ENCODE peak calls at places on chromosomes 3 and 15, in four cellular contexts. One of them, this sample, is unnamed.
A peak's percentile ranks its signal among the peaks of the same experiment; 100 is the strongest.

GRCh38 chr15:70806992-70807712 is 43.8 kb upstream of the UACA start:
- DNase-seq in K562: no peak
- DNase-seq in HepG2: no peak
- DNase-seq in GM12878: no peak
- DNase-seq in this sample: no peak

GRCh38 chr3:143001034-143001368 is 369 bp upstream of the U2SURP start:
- DNase-seq in K562: no peak
- DNase-seq in HepG2: no peak
- DNase-seq in GM12878: no peak
- DNase-seq in this sample: no peak

GRCh38 chr3:124520970-124521369 is 209.3 kb upstream of the UMPS start:
- DNase-seq in K562: no peak
- DNase-seq in HepG2: peak; percentile 79
- DNase-seq in GM12878: no peak
- DNase-seq in this sample: no peak

GRCh38 chr3:27960133-27960532 is 238.0 kb upstream of the EOMES start:
- DNase-seq in K562: no peak
- DNase-seq in HepG2: no peak
- DNase-seq in GM12878: no peak
- DNase-seq in this sample: no peak

GRCh38 chr3:48623851-48624547 is 2.4 kb upstream of the TMEM89 start:
- DNase-seq in K562: no peak
- DNase-seq in HepG2: peak; percentile 93
- DNase-seq in GM12878: no peak
- DNase-seq in this sample: no peak

GRCh38 chr3:87298111-87298718 is 21.8 kb upstream of the POU1F1 start:
- DNase-seq in K562: peak; percentile 29
- DNase-seq in HepG2: peak; percentile 54
- DNase-seq in GM12878: no peak
- DNase-seq in this sample: peak; percentile 36

GRCh38 chr3:128455786-128456748 is 10.6 kb downstream of the DNAJB8 start:
- DNase-seq in K562: no peak
- DNase-seq in HepG2: no peak
- DNase-seq in GM12878: no peak
- DNase-seq in this sample: peak; percentile 66

GRCh38 chr15:62610499-62610898 is 432.0 kb upstream of the TPM1 start:
- DNase-seq in K562: no peak
- DNase-seq in HepG2: no peak
- DNase-seq in GM12878: no peak
- DNase-seq in this sample: no peak

GRCh38 chr15:100544290-100544945 is 15.7 kb upstream of the CERS3 start:
- DNase-seq in K562: no peak
- DNase-seq in HepG2: no peak
- DNase-seq in GM12878: no peak
- DNase-seq in this sample: peak; percentile 43

GRCh38 chr3:161549251-161549650 is 52.6 kb downstream of the OTOL1 start:
- DNase-seq in K562: no peak
- DNase-seq in HepG2: no peak
- DNase-seq in GM12878: no peak
- DNase-seq in this sample: no peak

GRCh38 chr15:92809880-92810361 is 90.2 kb upstream of the CHD2 start:
- DNase-seq in K562: peak; percentile 76
- DNase-seq in HepG2: no peak
- DNase-seq in GM12878: no peak
- DNase-seq in this sample: no peak

GRCh38 chr3:123071146-123071545 is 4.3 kb downstream of the PDIA5 start:
- DNase-seq in K562: no peak
- DNase-seq in HepG2: peak; percentile 23
- DNase-seq in GM12878: no peak
- DNase-seq in this sample: peak; percentile 75

GRCh38 chr3:184314700-184315505 is 497 bp downstream of the EIF4G1 start:
- DNase-seq in K562: peak; percentile 70
- DNase-seq in HepG2: peak; percentile 48
- DNase-seq in GM12878: no peak
- DNase-seq in this sample: peak; percentile 87

GRCh38 chr3:151146071-151146730 is 56.8 kb downstream of the GPR171 start:
- DNase-seq in K562: peak; percentile 74
- DNase-seq in HepG2: peak; percentile 75
- DNase-seq in GM12878: peak; percentile 25
- DNase-seq in this sample: peak; percentile 71

DNA sequence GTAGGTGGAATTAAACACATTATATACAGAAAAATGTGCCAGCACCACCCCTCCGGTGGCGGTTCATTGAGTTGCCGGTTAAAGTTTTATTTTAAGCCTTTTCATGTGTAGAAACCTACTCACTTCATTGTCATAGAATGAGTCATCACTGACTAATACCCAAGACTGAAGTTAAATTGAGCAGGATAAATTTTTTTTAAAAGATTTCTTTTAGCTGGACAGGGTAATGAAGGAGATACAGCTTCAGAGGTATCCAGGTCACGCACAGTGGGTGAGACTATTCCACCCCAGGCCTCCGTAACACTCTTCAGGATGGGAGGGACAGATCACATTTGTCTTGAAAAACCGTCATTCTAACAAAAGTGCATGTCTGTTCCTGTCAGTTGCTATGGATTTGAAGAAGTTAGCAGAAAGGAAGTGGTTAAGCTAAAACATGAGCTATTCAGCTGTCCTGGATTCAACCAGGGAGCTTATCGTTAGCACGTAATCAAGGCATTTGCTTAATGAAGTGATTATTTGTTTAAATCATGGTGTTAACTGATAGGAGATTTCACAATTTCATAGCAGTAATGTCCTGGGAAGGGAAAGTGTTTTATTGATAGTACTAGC is 23.3 kb downstream of the WHAMM start:
- DNase-seq in K562: no peak
- DNase-seq in HepG2: no peak
- DNase-seq in GM12878: peak; percentile 53
- DNase-seq in this sample: no peak
- TF ChIP-seq SMC3 in K562: no peak
- TF ChIP-seq SMC3 in HepG2: no peak
- TF ChIP-seq SMC3 in GM12878: no peak
- TF ChIP-seq SMC3 in this sample: no peak

DNA sequence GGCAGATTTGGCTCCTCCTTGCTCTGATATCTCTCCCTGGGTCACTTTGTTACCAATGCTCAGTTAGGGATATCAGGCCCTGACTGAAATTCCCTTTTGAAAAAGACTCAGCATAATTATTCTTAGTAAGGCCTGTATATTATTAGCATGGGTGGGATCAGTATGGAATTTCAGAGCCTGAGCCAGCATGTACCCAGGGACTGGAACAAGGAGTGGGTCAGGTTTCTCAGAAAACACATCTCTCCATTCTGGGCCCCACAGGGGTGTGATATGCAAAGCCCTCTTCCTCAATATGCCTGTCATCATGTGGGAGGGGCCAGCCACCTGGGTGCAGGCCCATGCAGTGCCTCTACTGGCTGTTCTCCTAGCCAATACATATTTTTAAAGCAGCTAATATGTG is 423.2 kb downstream of the EPHB1 start:
- DNase-seq in K562: no peak
- DNase-seq in HepG2: no peak
- DNase-seq in GM12878: no peak
- DNase-seq in this sample: no peak
- TF ChIP-seq SIN3A in K562: no peak
- TF ChIP-seq SIN3A in HepG2: no peak
- TF ChIP-seq SIN3A in GM12878: no peak
- TF ChIP-seq SIN3A in this sample: no peak

GRCh38 chr3:61820306-61820992 is 259.1 kb downstream of the PTPRG start:
- DNase-seq in K562: no peak
- DNase-seq in HepG2: no peak
- DNase-seq in GM12878: no peak
- DNase-seq in this sample: no peak

GRCh38 chr3:61821823-61822251 is 260.5 kb downstream of the PTPRG start:
- DNase-seq in K562: no peak
- DNase-seq in HepG2: no peak
- DNase-seq in GM12878: no peak
- DNase-seq in this sample: no peak

GRCh38 chr3:61822588-61822987 is 261.2 kb downstream of the PTPRG start:
- DNase-seq in K562: no peak
- DNase-seq in HepG2: no peak
- DNase-seq in GM12878: no peak
- DNase-seq in this sample: no peak

GRCh38 chr3:61828158-61828874 is 266.9 kb downstream of the PTPRG start:
- DNase-seq in K562: no peak
- DNase-seq in HepG2: no peak
- DNase-seq in GM12878: no peak
- DNase-seq in this sample: no peak

GRCh38 chr3:61824553-61825135 is 263.3 kb downstream of the PTPRG start:
- DNase-seq in K562: no peak
- DNase-seq in HepG2: peak; percentile 9
- DNase-seq in GM12878: no peak
- DNase-seq in this sample: no peak
- TF ChIP-seq SMC3 in K562: no peak
- TF ChIP-seq SMC3 in HepG2: no peak
- TF ChIP-seq SMC3 in GM12878: no peak
- TF ChIP-seq SMC3 in this sample: no peak

DNA sequence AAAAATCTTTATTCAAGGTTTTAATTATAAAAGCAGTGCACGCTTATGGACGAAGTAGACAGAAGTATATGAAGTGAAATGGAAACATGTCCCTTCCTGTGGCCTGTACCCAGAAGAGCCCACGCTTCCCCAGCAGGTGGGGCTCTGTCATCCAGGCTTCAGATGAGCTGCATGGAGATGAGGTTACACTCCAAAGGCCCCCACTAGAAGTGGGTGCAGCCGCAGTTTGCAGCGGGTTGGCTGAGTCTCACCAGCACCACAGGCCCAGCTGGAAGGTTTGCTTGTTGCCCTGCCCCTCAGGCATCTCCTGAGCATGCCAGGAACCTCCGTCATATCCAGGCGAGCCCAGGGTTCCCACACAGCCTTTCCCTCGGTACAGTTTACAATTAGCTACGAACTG is 33.1 kb downstream of the PRR20G start:
- DNase-seq in K562: peak; percentile 19
- DNase-seq in HepG2: peak; percentile 16
- DNase-seq in GM12878: no peak
- DNase-seq in this sample: peak; percentile 60
- TF ChIP-seq SIN3A in K562: no peak
- TF ChIP-seq SIN3A in HepG2: no peak
- TF ChIP-seq SIN3A in GM12878: no peak
- TF ChIP-seq SIN3A in this sample: no peak

GRCh38 chr3:32842531-32842931 is 24.7 kb downstream of the TRIM71 start:
- DNase-seq in K562: no peak
- DNase-seq in HepG2: no peak
- DNase-seq in GM12878: peak; percentile 17
- DNase-seq in this sample: no peak

GRCh38 chr3:32843504-32844321 is 25.9 kb downstream of the TRIM71 start:
- DNase-seq in K562: no peak
- DNase-seq in HepG2: no peak
- DNase-seq in GM12878: no peak
- DNase-seq in this sample: no peak

GRCh38 chr3:32844322-32844654 is 26.5 kb downstream of the TRIM71 start:
- DNase-seq in K562: no peak
- DNase-seq in HepG2: no peak
- DNase-seq in GM12878: no peak
- DNase-seq in this sample: no peak

GRCh38 chr3:32842987-32843386 is 25.2 kb downstream of the TRIM71 start:
- DNase-seq in K562: no peak
- DNase-seq in HepG2: no peak
- DNase-seq in GM12878: no peak
- DNase-seq in this sample: no peak

GRCh38 chr3:32844914-32845313 is 27.1 kb downstream of the TRIM71 start:
- DNase-seq in K562: no peak
- DNase-seq in HepG2: no peak
- DNase-seq in GM12878: no peak
- DNase-seq in this sample: no peak
- TF ChIP-seq SMC3 in K562: no peak
- TF ChIP-seq SMC3 in HepG2: no peak
- TF ChIP-seq SMC3 in GM12878: no peak
- TF ChIP-seq SMC3 in this sample: no peak

GRCh38 chr15:96089396-96090058 is 241.0 kb upstream of the NR2F2 start:
- DNase-seq in K562: no peak
- DNase-seq in HepG2: no peak
- DNase-seq in GM12878: no peak
- DNase-seq in this sample: no peak

GRCh38 chr15:96088592-96088991 is 241.9 kb upstream of the NR2F2 start:
- DNase-seq in K562: no peak
- DNase-seq in HepG2: no peak
- DNase-seq in GM12878: no peak
- DNase-seq in this sample: no peak

GRCh38 chr15:96087180-96087886 is 243.2 kb upstream of the NR2F2 start:
- DNase-seq in K562: peak; percentile 19
- DNase-seq in HepG2: no peak
- DNase-seq in GM12878: no peak
- DNase-seq in this sample: no peak

DNA sequence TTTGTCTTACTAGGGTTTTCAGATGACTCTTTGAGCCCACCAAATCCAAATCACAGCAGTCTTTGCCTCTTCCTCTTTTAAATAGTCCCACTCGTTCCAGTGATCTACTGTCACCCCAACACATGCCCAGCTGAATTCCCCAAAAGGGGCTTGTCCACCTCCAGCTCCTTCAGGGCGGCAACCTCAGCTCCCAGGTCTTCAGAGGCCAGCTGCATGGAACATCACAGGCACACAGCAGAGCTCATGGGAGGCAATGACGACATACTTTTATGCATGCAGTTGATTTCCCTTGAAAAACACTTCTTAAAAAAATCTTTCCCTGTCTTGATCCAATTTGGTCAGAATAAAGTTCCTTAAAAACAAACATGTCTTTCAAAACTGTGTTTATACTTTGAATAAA is 244.3 kb upstream of the NR2F2 start:
- DNase-seq in K562: no peak
- DNase-seq in HepG2: no peak
- DNase-seq in GM12878: no peak
- DNase-seq in this sample: no peak
- TF ChIP-seq SIN3A in K562: no peak
- TF ChIP-seq SIN3A in HepG2: no peak
- TF ChIP-seq SIN3A in GM12878: no peak
- TF ChIP-seq SIN3A in this sample: no peak

GRCh38 chr15:38885001-38885400 is 320.4 kb upstream of the RASGRP1 start:
- DNase-seq in K562: no peak
- DNase-seq in HepG2: peak; percentile 15
- DNase-seq in GM12878: no peak
- DNase-seq in this sample: no peak

GRCh38 chr15:38888701-38889154 is 324.1 kb upstream of the RASGRP1 start:
- DNase-seq in K562: no peak
- DNase-seq in HepG2: no peak
- DNase-seq in GM12878: no peak
- DNase-seq in this sample: peak; percentile 40

GRCh38 chr15:38883987-38884386 is 319.4 kb upstream of the RASGRP1 start:
- DNase-seq in K562: no peak
- DNase-seq in HepG2: no peak
- DNase-seq in GM12878: no peak
- DNase-seq in this sample: peak; percentile 67

GRCh38 chr15:38885477-38885952 is 320.9 kb upstream of the RASGRP1 start:
- DNase-seq in K562: no peak
- DNase-seq in HepG2: no peak
- DNase-seq in GM12878: no peak
- DNase-seq in this sample: no peak

GRCh38 chr15:38886315-38887163 is 321.9 kb upstream of the RASGRP1 start:
- DNase-seq in K562: no peak
- DNase-seq in HepG2: no peak
- DNase-seq in GM12878: no peak
- DNase-seq in this sample: no peak
- TF ChIP-seq SMC3 in K562: no peak
- TF ChIP-seq SMC3 in HepG2: no peak
- TF ChIP-seq SMC3 in GM12878: no peak
- TF ChIP-seq SMC3 in this sample: no peak

GRCh38 chr3:148940983-148941382 is 50.4 kb upstream of the GYG1 start:
- DNase-seq in K562: no peak
- DNase-seq in HepG2: no peak
- DNase-seq in GM12878: no peak
- DNase-seq in this sample: no peak
- TF ChIP-seq SIN3A in K562: no peak
- TF ChIP-seq SIN3A in HepG2: no peak
- TF ChIP-seq SIN3A in GM12878: no peak
- TF ChIP-seq SIN3A in this sample: no peak

This sample was measured in SK-N-SH.